ENCODE peak calls at places on chromosomes 6 and 20, in eight cellular contexts. C is MM.1S, L is fibroblast of lung, G is left lung, B is right cardiac atrium, I is PC-3, N is adipocyte, K is ovary. R is an unnamed sample. For H3K27me3 and H3K4me1, the result is how much of the 10 kb centered on the place peaks cover.

GRCh38 chr6:21740719-21741118 is 147.2 kb downstream of the SOX4 start:
- DNase-seq in C (no peak), L (peak), G (no peak), B (no peak), I (peak), N (peak), K (no peak), R (no peak)

GRCh38 chr6:165915022-165915770 is 252.2 kb upstream of the PDE10A start:
- DNase-seq in C (no peak), L (no peak), G (no peak), B (no peak), I (no peak), N (no peak), K (no peak), R (no peak)

GRCh38 chr20:10594286-10594868 is 79.4 kb downstream of the JAG1 start:
- DNase-seq in C (no peak), L (no peak), G (no peak), B (no peak), I (peak), N (no peak), K (no peak), R (no peak)

GRCh38 chr6:14082771-14083170 is 34.8 kb upstream of the CD83 start:
- DNase-seq in C (no peak), L (no peak), G (no peak), B (no peak), I (no peak), N (no peak), K (no peak), R (no peak)

GRCh38 chr6:166382933-166383816 is at the start of gene MPC1:
- DNase-seq in C (peak), L (peak), G (peak), B (peak), I (peak), N (peak), K (peak), R (peak)

GRCh38 chr6:147699637-147700036 is 191.1 kb downstream of the SAMD5 start:
- DNase-seq in C (no peak), L (peak), G (no peak), B (no peak), I (peak), N (peak), K (no peak), R (no peak)

GRCh38 chr6:158867381-158868121 is 48.4 kb upstream of the EZR start:
- DNase-seq in C (no peak), L (no peak), G (no peak), B (no peak), I (no peak), N (no peak), K (no peak), R (no peak)

GRCh38 chr6:166570929-166571699 is 15.4 kb downstream of the RAMACL start:
- DNase-seq in C (no peak), L (no peak), G (peak), B (no peak), I (no peak), N (no peak), K (no peak), R (no peak)

GRCh38 chr6:84137989-84138575 is 89.4 kb downstream of the CEP162 start:
- DNase-seq in C (no peak), L (no peak), G (no peak), B (no peak), I (peak), N (peak), K (no peak), R (no peak)

GRCh38 chr20:48282591-48283228 is 497.4 kb upstream of the SULF2 start:
- DNase-seq in C (no peak), L (no peak), G (no peak), B (no peak), I (no peak), N (no peak), K (no peak), R (no peak)

GRCh38 chr20:17796096-17796563 is 96.4 kb downstream of the BANF2 start:
- DNase-seq in C (no peak), L (peak), G (no peak), B (peak), I (peak), N (peak), K (peak), R (no peak)

GRCh38 chr6:147297663-147298313 is 93.6 kb downstream of the STXBP5 start:
- DNase-seq in C (no peak), L (peak), G (no peak), B (no peak), I (no peak), N (no peak), K (no peak), R (peak)

GRCh38 chr6:2103644-2104523 is 141.5 kb downstream of the GMDS start:
- DNase-seq in C (peak), L (peak), G (no peak), B (peak), I (peak), N (peak), K (no peak), R (no peak)

GRCh38 chr20:46994341-46994740 is 99.7 kb downstream of the EYA2 start:
- DNase-seq in C (peak), L (no peak), G (no peak), B (no peak), I (no peak), N (no peak), K (no peak), R (peak)

GRCh38 chr6:14824835-14825223 is 421.0 kb upstream of the JARID2 start:
- DNase-seq in C (no peak), L (no peak), G (no peak), B (no peak), I (no peak), N (no peak), K (no peak), R (no peak)

GRCh38 chr6:112144145-112144926 is 56.9 kb downstream of the FAM229B start:
- DNase-seq in C (peak), L (no peak), G (no peak), B (no peak), I (no peak), N (peak), K (no peak), R (no peak)

GRCh38 chr6:143015300-143015706 is 45.4 kb upstream of the AIG1 start:
- DNase-seq in C (no peak), L (no peak), G (no peak), B (no peak), I (no peak), N (no peak), K (no peak), R (no peak)

GRCh38 chr20:36017034-36017951 is 48.9 kb downstream of the CNBD2 start:
- DNase-seq in C (no peak), L (peak), G (no peak), B (peak), I (peak), N (peak), K (peak), R (no peak)

GRCh38 chr20:23753589-23753988 is 2.9 kb upstream of the CST1 start:
- DNase-seq in C (no peak), L (no peak), G (no peak), B (no peak), I (no peak), N (no peak), K (no peak), R (no peak)

DNA sequence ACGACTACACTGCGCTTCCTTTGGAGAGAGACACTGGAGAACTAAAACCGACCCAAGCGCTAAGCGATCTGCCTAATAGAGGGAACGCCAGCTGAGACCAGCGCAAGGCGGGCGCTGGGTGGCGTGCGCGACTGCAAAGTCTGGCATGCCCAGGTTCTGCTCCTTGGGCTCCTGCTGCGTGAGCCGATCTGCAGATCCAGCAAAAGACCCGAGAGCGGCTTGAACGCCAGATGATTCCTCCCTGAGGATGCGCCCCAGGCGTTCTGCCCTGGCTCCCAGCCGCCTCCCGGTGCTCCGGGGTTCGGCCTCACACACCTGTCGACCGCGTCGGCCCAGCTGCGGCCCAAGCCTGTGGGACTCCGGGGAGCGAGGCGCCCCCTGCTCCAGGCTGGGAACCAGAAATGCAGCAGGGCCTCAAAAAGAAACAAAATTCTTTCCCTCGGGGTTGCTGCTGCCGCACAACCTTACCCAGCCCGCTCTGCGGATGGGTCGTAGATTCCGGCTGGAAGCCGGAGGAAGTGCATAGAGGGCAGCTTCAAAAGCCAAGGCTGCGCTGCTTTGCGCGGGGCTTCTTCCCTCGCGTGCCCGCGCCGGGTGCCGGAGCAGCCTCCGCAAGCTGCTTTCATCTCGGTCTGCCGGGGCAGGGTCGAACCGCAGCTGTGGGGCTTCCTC is 17.9 kb upstream of the PRDM13 start:
- DNase-seq in C (peak), L (peak), G (peak), B (peak), I (peak), N (peak), K (peak), R (peak)
- H3K27me3 ChIP-seq in C (under half), L (under half), G (half or more), B (under half), I (under half), N (under half), K (under half), R (half or more)

GRCh38 chr20:62914970-62915457 is 11.3 kb downstream of the DIDO1 start:
- DNase-seq in C (no peak), L (peak), G (no peak), B (no peak), I (no peak), N (peak), K (no peak), R (no peak)

GRCh38 chr20:62911701-62912280 is 14.5 kb downstream of the DIDO1 start:
- DNase-seq in C (no peak), L (no peak), G (no peak), B (no peak), I (no peak), N (no peak), K (no peak), R (no peak)

GRCh38 chr20:62916703-62917476 is 9.4 kb downstream of the DIDO1 start:
- DNase-seq in C (no peak), L (no peak), G (no peak), B (no peak), I (no peak), N (no peak), K (no peak), R (no peak)

GRCh38 chr20:62913043-62913630 is 13.2 kb downstream of the DIDO1 start:
- DNase-seq in C (no peak), L (no peak), G (no peak), B (no peak), I (no peak), N (no peak), K (no peak), R (no peak)

GRCh38 chr20:62914436-62914835 is 11.9 kb downstream of the DIDO1 start:
- DNase-seq in C (no peak), L (no peak), G (no peak), B (no peak), I (no peak), N (no peak), K (no peak), R (no peak)
- H3K4me1 ChIP-seq in C (under half), L (under half), G (half or more), B (under half), I (under half), N (under half), K (under half), R (half or more)

DNA sequence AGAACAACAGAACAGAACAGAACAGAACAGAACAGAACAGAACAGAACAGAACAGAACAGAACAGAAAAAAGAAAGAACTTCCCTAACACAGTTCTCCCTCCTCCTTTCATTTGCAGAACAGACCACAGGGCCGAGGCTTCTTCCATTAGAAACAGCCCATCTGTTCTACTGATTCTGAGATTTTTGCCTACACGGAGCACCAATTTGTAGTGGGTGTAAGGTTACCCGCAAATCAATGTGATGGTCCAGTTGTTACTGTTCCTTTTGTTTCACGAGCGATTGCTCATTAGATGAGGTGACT is 734 bp upstream of the OGFRL1 start:
- DNase-seq in C (no peak), L (no peak), G (no peak), B (no peak), I (no peak), N (peak), K (no peak), R (no peak)
- H3K27me3 ChIP-seq in C (under half), L (under half), G (under half), B (under half), I (under half), N (under half), K (under half), R (under half)

DNA sequence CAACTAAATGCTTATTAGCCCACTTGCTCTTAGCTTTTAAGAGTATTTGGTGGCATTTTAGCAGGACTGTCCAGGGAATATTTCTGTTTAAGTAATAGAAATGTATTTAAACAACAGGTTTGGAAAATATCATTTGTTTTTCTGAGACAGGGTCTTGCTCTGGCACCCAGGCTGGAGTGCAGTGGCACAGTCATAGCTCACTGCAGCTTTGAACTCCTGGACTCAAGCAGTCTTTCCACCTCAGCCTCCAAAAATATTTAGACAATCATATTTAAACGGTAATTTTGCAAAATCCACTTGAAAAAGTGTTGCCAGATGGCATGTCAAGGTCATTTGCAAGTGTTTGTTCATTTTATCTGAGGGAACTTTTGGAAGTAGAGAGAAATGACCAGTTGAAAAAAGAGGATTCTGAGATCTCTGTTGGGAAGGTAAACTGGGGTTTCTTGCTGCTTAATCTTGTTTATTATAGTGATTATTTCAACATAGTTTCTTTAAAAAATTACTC is 25.0 kb downstream of the AKAP7 start:
- DNase-seq in C (no peak), L (no peak), G (no peak), B (no peak), I (no peak), N (no peak), K (no peak), R (no peak)
- H3K4me1 ChIP-seq in C (under half), L (under half), G (under half), B (under half), I (under half), N (under half), K (under half), R (under half)

GRCh38 chr6:29554764-29555163 is 4.8 kb downstream of the UBD start:
- DNase-seq in C (no peak), L (no peak), G (no peak), B (no peak), I (no peak), N (no peak), K (no peak), R (no peak)

GRCh38 chr6:29559524-29560287 is at the start of gene UBD:
- DNase-seq in C (peak), L (no peak), G (no peak), B (no peak), I (no peak), N (peak), K (no peak), R (no peak)

GRCh38 chr6:29561091-29561490 is 1.6 kb upstream of the UBD start:
- DNase-seq in C (no peak), L (no peak), G (no peak), B (no peak), I (no peak), N (no peak), K (no peak), R (no peak)

GRCh38 chr6:29558439-29559079 is 973 bp downstream of the UBD start:
- DNase-seq in C (no peak), L (no peak), G (no peak), B (no peak), I (no peak), N (no peak), K (no peak), R (no peak)

GRCh38 chr6:29557320-29557719 is 2.2 kb downstream of the UBD start:
- DNase-seq in C (no peak), L (no peak), G (no peak), B (no peak), I (no peak), N (no peak), K (no peak), R (no peak)
- H3K27me3 ChIP-seq in C (under half), L (under half), G (under half), B (under half), I (half or more), N (half or more), K (under half), R (under half)

GRCh38 chr20:58891076-58891685 is 38.7 kb downstream of the GNAS start:
- DNase-seq in C (peak), L (peak), G (peak), B (peak), I (peak), N (peak), K (peak), R (peak)

GRCh38 chr20:58890454-58891075 is 38.0 kb downstream of the GNAS start:
- DNase-seq in C (peak), L (peak), G (peak), B (peak), I (peak), N (peak), K (peak), R (peak)

GRCh38 chr20:58892126-58892931 is 39.8 kb downstream of the GNAS start:
- DNase-seq in C (peak), L (peak), G (peak), B (peak), I (peak), N (peak), K (peak), R (peak)

GRCh38 chr20:58892932-58893224 is 40.4 kb downstream of the GNAS start:
- DNase-seq in C (no peak), L (no peak), G (no peak), B (no peak), I (no peak), N (no peak), K (no peak), R (no peak)

GRCh38 chr20:58891686-58892125 is 39.2 kb downstream of the GNAS start:
- DNase-seq in C (peak), L (peak), G (peak), B (peak), I (peak), N (no peak), K (peak), R (peak)
- H3K4me1 ChIP-seq in C (under half), L (under half), G (half or more), B (under half), I (under half), N (under half), K (under half), R (under half)

GRCh38 chr20:53736757-53737403 is 143.2 kb upstream of the ZNF217 start:
- DNase-seq in C (peak), L (no peak), G (no peak), B (no peak), I (peak), N (peak), K (no peak), R (no peak)

GRCh38 chr20:53736122-53736756 is 142.6 kb upstream of the ZNF217 start:
- DNase-seq in C (no peak), L (no peak), G (no peak), B (no peak), I (peak), N (peak), K (no peak), R (no peak)

GRCh38 chr20:53731595-53731994 is 138.0 kb upstream of the ZNF217 start:
- DNase-seq in C (no peak), L (no peak), G (no peak), B (no peak), I (no peak), N (no peak), K (no peak), R (no peak)

GRCh38 chr20:53735536-53736050 is 142.0 kb upstream of the ZNF217 start:
- DNase-seq in C (peak), L (peak), G (no peak), B (no peak), I (peak), N (peak), K (no peak), R (no peak)

DNA sequence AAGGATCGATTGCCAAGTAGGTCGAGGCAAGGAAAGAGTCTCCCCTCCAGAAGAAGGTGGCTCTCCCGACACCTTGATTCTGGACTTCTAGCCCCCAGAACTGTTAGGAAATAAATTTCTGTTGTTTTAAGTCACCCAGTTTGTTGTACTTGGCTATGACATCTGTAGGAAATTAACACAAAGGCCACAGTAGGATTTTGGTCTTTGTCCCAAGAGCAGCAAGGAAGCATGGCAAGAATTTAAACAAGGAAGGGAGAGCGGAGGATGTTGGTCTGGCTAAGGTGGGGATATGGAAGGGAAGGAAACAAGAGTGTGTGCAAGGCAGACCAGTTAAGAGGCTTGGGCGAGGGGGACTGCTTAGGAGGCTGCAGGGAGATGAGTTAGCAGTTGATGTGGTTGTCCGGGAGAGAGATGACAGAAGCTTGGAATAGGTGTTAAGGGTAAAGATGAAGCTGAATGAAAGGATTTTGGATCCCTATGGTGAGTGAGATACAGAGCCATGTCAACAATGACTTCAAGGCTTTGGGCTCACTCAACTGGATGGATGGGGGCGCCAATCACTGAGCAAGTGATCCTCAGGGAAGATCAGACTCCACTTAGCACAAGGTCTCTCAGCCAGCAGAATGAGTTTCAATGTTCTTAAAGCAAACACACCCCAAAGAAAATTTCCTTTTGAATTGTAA is 140.5 kb upstream of the ZNF217 start:
- DNase-seq in C (no peak), L (no peak), G (no peak), B (no peak), I (no peak), N (no peak), K (no peak), R (no peak)
- H3K27me3 ChIP-seq in C (under half), L (under half), G (under half), B (under half), I (under half), N (under half), K (under half), R (under half)

R was measured in CD4-positive, CD25-positive, alpha-beta regulatory T cell.